ENCODE peak calls at places on chromosome 5, in six cellular contexts. One of them, this sample, is unnamed.

GRCh38 chr5:33205070-33205469 is 235.7 kb upstream of the TARS1 start:
- DNase-seq in body of pancreas: no peak
- DNase-seq in right atrium auricular region: no peak
- DNase-seq in HL-60: no peak
- DNase-seq in brain microvascular endothelial cell: no peak
- DNase-seq in prostate gland: no peak
- DNase-seq in this sample: no peak

GRCh38 chr5:110977927-110978326 is 93.6 kb upstream of the TSLP start:
- DNase-seq in brain microvascular endothelial cell: no peak
- DNase-seq in body of pancreas: no peak
- DNase-seq in HL-60: no peak
- DNase-seq in prostate gland: no peak
- DNase-seq in right atrium auricular region: no peak
- DNase-seq in this sample: no peak

GRCh38 chr5:123538670-123539459 is 26.9 kb downstream of the CSNK1G3 start:
- DNase-seq in prostate gland: no peak
- DNase-seq in body of pancreas: peak
- DNase-seq in right atrium auricular region: no peak
- DNase-seq in HL-60: no peak
- DNase-seq in brain microvascular endothelial cell: peak
- DNase-seq in this sample: no peak

GRCh38 chr5:82425591-82425990 is 147.4 kb upstream of the RPS23 start:
- DNase-seq in HL-60: no peak
- DNase-seq in prostate gland: no peak
- DNase-seq in brain microvascular endothelial cell: no peak
- DNase-seq in body of pancreas: no peak
- DNase-seq in right atrium auricular region: no peak
- DNase-seq in this sample: no peak

GRCh38 chr5:171644536-171644935 is 141.1 kb upstream of the SMIM23 start:
- DNase-seq in brain microvascular endothelial cell: no peak
- DNase-seq in prostate gland: no peak
- DNase-seq in HL-60: no peak
- DNase-seq in right atrium auricular region: no peak
- DNase-seq in body of pancreas: no peak
- DNase-seq in this sample: no peak

GRCh38 chr5:127358782-127359181 is 68.2 kb downstream of the MEGF10 start:
- DNase-seq in brain microvascular endothelial cell: peak
- DNase-seq in right atrium auricular region: no peak
- DNase-seq in HL-60: no peak
- DNase-seq in prostate gland: no peak
- DNase-seq in body of pancreas: no peak
- DNase-seq in this sample: no peak

GRCh38 chr5:113338628-113339027 is 96.2 kb downstream of the TSSK1B start:
- DNase-seq in HL-60: no peak
- DNase-seq in brain microvascular endothelial cell: no peak
- DNase-seq in body of pancreas: no peak
- DNase-seq in prostate gland: no peak
- DNase-seq in right atrium auricular region: no peak
- DNase-seq in this sample: no peak

GRCh38 chr5:151254533-151254932 is 1.5 kb downstream of the GM2A start:
- DNase-seq in right atrium auricular region: no peak
- DNase-seq in prostate gland: no peak
- DNase-seq in body of pancreas: no peak
- DNase-seq in HL-60: no peak
- DNase-seq in brain microvascular endothelial cell: no peak
- DNase-seq in this sample: no peak

GRCh38 chr5:150734579-150735384 is 24.0 kb downstream of the DCTN4 start:
- DNase-seq in body of pancreas: peak
- DNase-seq in prostate gland: no peak
- DNase-seq in right atrium auricular region: peak
- DNase-seq in HL-60: peak
- DNase-seq in brain microvascular endothelial cell: no peak
- DNase-seq in this sample: no peak

GRCh38 chr5:165410476-165410875 is 1905.1 kb downstream of the MAT2B start:
- DNase-seq in HL-60: peak
- DNase-seq in prostate gland: no peak
- DNase-seq in body of pancreas: no peak
- DNase-seq in brain microvascular endothelial cell: no peak
- DNase-seq in right atrium auricular region: no peak
- DNase-seq in this sample: no peak

GRCh38 chr5:112960316-112960715 is 16.3 kb upstream of the DCP2 start:
- DNase-seq in prostate gland: no peak
- DNase-seq in body of pancreas: no peak
- DNase-seq in right atrium auricular region: no peak
- DNase-seq in HL-60: no peak
- DNase-seq in brain microvascular endothelial cell: no peak
- DNase-seq in this sample: no peak

GRCh38 chr5:1709186-1709803 is 90.3 kb downstream of the MRPL36 start:
- DNase-seq in HL-60: no peak
- DNase-seq in brain microvascular endothelial cell: no peak
- DNase-seq in prostate gland: no peak
- DNase-seq in body of pancreas: no peak
- DNase-seq in right atrium auricular region: peak
- DNase-seq in this sample: no peak

GRCh38 chr5:38434981-38435710 is 121.3 kb downstream of the LIFR start:
- DNase-seq in brain microvascular endothelial cell: no peak
- DNase-seq in right atrium auricular region: no peak
- DNase-seq in HL-60: no peak
- DNase-seq in prostate gland: no peak
- DNase-seq in body of pancreas: no peak
- DNase-seq in this sample: no peak

GRCh38 chr5:143153332-143154119 is 250.0 kb downstream of the NR3C1 start:
- DNase-seq in HL-60: no peak
- DNase-seq in body of pancreas: peak
- DNase-seq in right atrium auricular region: peak
- DNase-seq in prostate gland: peak
- DNase-seq in brain microvascular endothelial cell: peak
- DNase-seq in this sample: no peak

GRCh38 chr5:111389390-111390082 is 122.8 kb downstream of the STARD4 start:
- DNase-seq in prostate gland: no peak
- DNase-seq in HL-60: no peak
- DNase-seq in brain microvascular endothelial cell: peak
- DNase-seq in right atrium auricular region: no peak
- DNase-seq in body of pancreas: no peak
- DNase-seq in this sample: no peak

GRCh38 chr5:168270446-168270845 is 21.0 kb upstream of the WWC1 start:
- DNase-seq in HL-60: no peak
- DNase-seq in brain microvascular endothelial cell: peak
- DNase-seq in body of pancreas: no peak
- DNase-seq in right atrium auricular region: no peak
- DNase-seq in prostate gland: no peak
- DNase-seq in this sample: no peak

GRCh38 chr5:1325191-1325741 is 19.6 kb downstream of the CLPTM1L start:
- DNase-seq in right atrium auricular region: no peak
- DNase-seq in HL-60: no peak
- DNase-seq in brain microvascular endothelial cell: no peak
- DNase-seq in body of pancreas: no peak
- DNase-seq in prostate gland: no peak
- DNase-seq in this sample: no peak

GRCh38 chr5:147575598-147575997 is 65.7 kb upstream of the DPYSL3 start:
- DNase-seq in body of pancreas: no peak
- DNase-seq in brain microvascular endothelial cell: no peak
- DNase-seq in prostate gland: no peak
- DNase-seq in HL-60: no peak
- DNase-seq in right atrium auricular region: no peak
- DNase-seq in this sample: no peak

GRCh38 chr5:171956870-171957501 is 49.5 kb downstream of the FBXW11 start:
- DNase-seq in body of pancreas: no peak
- DNase-seq in right atrium auricular region: no peak
- DNase-seq in brain microvascular endothelial cell: no peak
- DNase-seq in prostate gland: no peak
- DNase-seq in HL-60: no peak
- DNase-seq in this sample: no peak

GRCh38 chr5:159174511-159175168 is 34.7 kb downstream of the RNF145 start:
- DNase-seq in HL-60: no peak
- DNase-seq in brain microvascular endothelial cell: peak
- DNase-seq in right atrium auricular region: no peak
- DNase-seq in body of pancreas: no peak
- DNase-seq in prostate gland: no peak
- DNase-seq in this sample: no peak

GRCh38 chr5:159170021-159170420 is 39.3 kb downstream of the RNF145 start:
- DNase-seq in HL-60: no peak
- DNase-seq in right atrium auricular region: no peak
- DNase-seq in prostate gland: no peak
- DNase-seq in brain microvascular endothelial cell: no peak
- DNase-seq in body of pancreas: no peak
- DNase-seq in this sample: no peak

GRCh38 chr5:159175547-159175946 is 33.8 kb downstream of the RNF145 start:
- DNase-seq in body of pancreas: no peak
- DNase-seq in prostate gland: no peak
- DNase-seq in HL-60: no peak
- DNase-seq in right atrium auricular region: no peak
- DNase-seq in brain microvascular endothelial cell: no peak
- DNase-seq in this sample: no peak

GRCh38 chr5:159166416-159166815 is 42.9 kb downstream of the RNF145 start:
- DNase-seq in brain microvascular endothelial cell: no peak
- DNase-seq in HL-60: no peak
- DNase-seq in right atrium auricular region: no peak
- DNase-seq in prostate gland: no peak
- DNase-seq in body of pancreas: no peak
- DNase-seq in this sample: no peak

DNA sequence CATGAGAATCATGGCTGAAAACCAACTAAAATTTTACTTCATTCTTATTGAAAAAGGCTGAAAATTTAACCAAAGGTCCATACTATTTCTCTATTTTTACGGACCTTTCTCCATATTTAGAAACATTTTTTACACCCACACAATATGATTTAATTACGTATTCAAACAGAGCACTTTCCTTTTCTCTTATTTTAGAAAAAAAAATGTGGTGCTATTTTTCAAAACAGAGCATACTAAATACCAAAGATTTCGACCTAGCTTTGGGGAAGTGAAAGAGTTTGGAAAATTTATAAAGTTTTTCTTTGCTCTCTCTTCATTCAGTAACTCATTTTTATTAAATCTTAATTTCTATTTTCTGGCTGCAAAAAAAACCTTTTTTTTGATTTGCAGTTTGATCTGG is 38.1 kb downstream of the RNF145 start:
- DNase-seq in HL-60: no peak
- DNase-seq in right atrium auricular region: no peak
- DNase-seq in prostate gland: no peak
- DNase-seq in body of pancreas: no peak
- DNase-seq in brain microvascular endothelial cell: no peak
- DNase-seq in this sample: no peak
- H3K27ac ChIP-seq in HL-60: no peak
- H3K27ac ChIP-seq in right atrium auricular region: no peak
- H3K27ac ChIP-seq in prostate gland: no peak
- H3K27ac ChIP-seq in body of pancreas: no peak
- H3K27ac ChIP-seq in brain microvascular endothelial cell: no peak
- H3K27ac ChIP-seq in this sample: no peak

DNA sequence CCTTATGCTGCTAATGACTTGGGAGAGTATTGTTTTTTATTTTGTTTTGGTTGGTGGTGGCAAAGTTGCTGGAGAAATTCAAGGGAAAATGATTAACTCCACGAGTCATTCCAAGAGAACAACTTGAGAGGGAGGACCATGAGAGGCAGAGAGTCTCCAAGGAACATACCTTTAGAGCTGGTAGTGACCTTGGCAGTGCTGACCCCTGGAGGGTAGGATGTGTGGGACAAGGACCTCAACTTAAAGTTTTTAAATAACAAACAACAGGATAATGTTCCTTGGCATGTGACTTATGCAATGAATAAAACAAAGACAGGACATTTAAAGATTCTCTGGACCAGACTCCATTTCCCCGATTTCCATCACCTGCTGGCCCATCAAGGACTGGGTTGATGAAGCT is 139.7 kb downstream of the LRRC70 start:
- DNase-seq in HL-60: no peak
- DNase-seq in right atrium auricular region: no peak
- DNase-seq in prostate gland: no peak
- DNase-seq in brain microvascular endothelial cell: no peak
- DNase-seq in body of pancreas: no peak
- DNase-seq in this sample: no peak
- H3K27ac ChIP-seq in HL-60: no peak
- H3K27ac ChIP-seq in right atrium auricular region: no peak
- H3K27ac ChIP-seq in prostate gland: no peak
- H3K27ac ChIP-seq in brain microvascular endothelial cell: no peak
- H3K27ac ChIP-seq in body of pancreas: no peak
- H3K27ac ChIP-seq in this sample: no peak

GRCh38 chr5:55714339-55714738 is 2.2 kb upstream of the SLC38A9 start:
- DNase-seq in prostate gland: no peak
- DNase-seq in HL-60: no peak
- DNase-seq in right atrium auricular region: no peak
- DNase-seq in brain microvascular endothelial cell: no peak
- DNase-seq in body of pancreas: no peak
- DNase-seq in this sample: no peak
- H3K27ac ChIP-seq in prostate gland: no peak
- H3K27ac ChIP-seq in HL-60: no peak
- H3K27ac ChIP-seq in right atrium auricular region: no peak
- H3K27ac ChIP-seq in brain microvascular endothelial cell: no peak
- H3K27ac ChIP-seq in body of pancreas: no peak
- H3K27ac ChIP-seq in this sample: no peak

GRCh38 chr5:93249651-93250289 is 331.2 kb downstream of the NR2F1-AS1 start:
- DNase-seq in brain microvascular endothelial cell: peak
- DNase-seq in right atrium auricular region: no peak
- DNase-seq in prostate gland: no peak
- DNase-seq in body of pancreas: no peak
- DNase-seq in HL-60: no peak
- DNase-seq in this sample: no peak
- H3K27ac ChIP-seq in brain microvascular endothelial cell: peak
- H3K27ac ChIP-seq in right atrium auricular region: peak
- H3K27ac ChIP-seq in prostate gland: peak
- H3K27ac ChIP-seq in body of pancreas: peak
- H3K27ac ChIP-seq in HL-60: no peak
- H3K27ac ChIP-seq in this sample: no peak

DNA sequence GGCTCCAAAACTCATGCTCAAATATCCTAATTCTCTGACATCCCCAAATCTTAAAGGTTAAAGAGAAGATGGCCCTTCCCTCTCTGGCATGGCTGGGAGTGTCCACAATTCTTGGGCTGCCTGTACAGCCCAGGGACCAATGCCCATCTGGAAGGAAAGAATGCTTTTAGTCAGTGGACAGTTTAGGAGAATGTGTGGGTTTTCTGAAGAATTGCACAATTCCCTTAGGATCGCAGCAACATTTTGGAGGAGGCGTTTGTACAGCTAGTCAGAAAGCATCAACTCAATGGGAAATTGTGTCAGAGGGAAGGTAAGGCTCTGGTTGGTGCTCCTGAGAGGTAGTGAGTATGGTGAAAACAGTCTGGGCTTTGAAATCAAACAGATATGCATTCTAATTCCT is 15.0 kb downstream of the FAM193B start:
- DNase-seq in prostate gland: no peak
- DNase-seq in brain microvascular endothelial cell: peak
- DNase-seq in body of pancreas: no peak
- DNase-seq in right atrium auricular region: no peak
- DNase-seq in HL-60: no peak
- DNase-seq in this sample: no peak
- H3K27ac ChIP-seq in prostate gland: peak
- H3K27ac ChIP-seq in brain microvascular endothelial cell: no peak
- H3K27ac ChIP-seq in body of pancreas: no peak
- H3K27ac ChIP-seq in right atrium auricular region: peak
- H3K27ac ChIP-seq in HL-60: peak
- H3K27ac ChIP-seq in this sample: no peak

DNA sequence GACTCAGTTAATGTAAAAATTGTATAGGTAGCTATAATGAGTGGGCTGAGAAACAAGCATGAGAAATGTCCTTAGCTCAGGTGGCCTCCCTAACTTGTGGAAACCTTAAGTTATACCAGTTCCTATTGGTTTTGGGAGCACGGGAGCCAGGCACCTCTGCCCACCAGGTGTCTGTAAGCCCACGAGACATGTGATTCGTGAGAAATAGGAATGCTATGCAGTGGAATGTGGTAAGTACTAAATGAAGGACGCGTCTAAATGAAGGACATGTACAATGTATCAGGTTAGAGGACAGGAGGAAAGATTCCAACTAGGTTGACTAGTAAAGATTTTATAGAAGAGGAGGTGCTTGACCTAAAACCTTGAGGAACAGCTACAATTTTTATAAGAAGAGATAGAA is 46.0 kb upstream of the F2RL2 start:
- DNase-seq in right atrium auricular region: no peak
- DNase-seq in prostate gland: no peak
- DNase-seq in body of pancreas: no peak
- DNase-seq in HL-60: no peak
- DNase-seq in brain microvascular endothelial cell: no peak
- DNase-seq in this sample: no peak
- H3K27ac ChIP-seq in right atrium auricular region: no peak
- H3K27ac ChIP-seq in prostate gland: no peak
- H3K27ac ChIP-seq in body of pancreas: no peak
- H3K27ac ChIP-seq in HL-60: no peak
- H3K27ac ChIP-seq in brain microvascular endothelial cell: no peak
- H3K27ac ChIP-seq in this sample: no peak